ENCODE peak calls at places on chromosomes 5 and 9, in nine cellular contexts. E is upper lobe of right lung; L is left ventricle myocardium superior; O is pulmonary artery endothelial cell; C is WTC11; D is colonic mucosa; R is posterior cingulate gyrus; V is iPS DF 19.7; P is stimulated activated CD8-positive, alpha-beta memory T cell treated with anti-CD3 and anti-CD28 coated beads, Interleukin-12 subunit alpha, Interleukin-12 subunit beta, amount 100 ng/mL, for 1 hour. Z is an unnamed sample.

GRCh38 chr5:77806213-77806843 is 30.2 kb upstream of the TBCA start:
- DNase-seq in D (no peak), V (no peak), L (no peak), C (no peak), E (no peak), P (no peak), R (no peak), O (no peak), Z (no peak)

GRCh38 chr9:101498323-101498722 is 35.3 kb upstream of the RNF20 start:
- DNase-seq in E (no peak), V (no peak), O (no peak), R (no peak), L (no peak), C (no peak), D (no peak), P (no peak), Z (no peak)

GRCh38 chr5:53031695-53032096 is 42.5 kb downstream of the ITGA2 start:
- DNase-seq in E (no peak), P (no peak), O (peak), L (no peak), R (no peak), V (no peak), C (no peak), D (no peak), Z (no peak)

GRCh38 chr5:13662646-13663045 is 281.8 kb downstream of the DNAH5 start:
- DNase-seq in D (no peak), E (no peak), P (no peak), R (no peak), L (no peak), O (no peak), C (no peak), V (no peak), Z (no peak)

GRCh38 chr5:116498478-116498877 is 76.1 kb downstream of the SEMA6A start:
- DNase-seq in C (no peak), L (no peak), O (no peak), R (no peak), V (no peak), E (no peak), D (peak), P (no peak), Z (no peak)

GRCh38 chr9:95773061-95773433 is 102.4 kb upstream of the ERCC6L2 start:
- DNase-seq in C (no peak), L (no peak), R (no peak), P (no peak), V (no peak), D (no peak), O (no peak), E (no peak), Z (no peak)

GRCh38 chr5:87243161-87243877 is 24.4 kb upstream of the RASA1 start:
- DNase-seq in D (no peak), R (no peak), O (peak), L (no peak), C (no peak), P (no peak), V (no peak), E (no peak), Z (no peak)

GRCh38 chr9:112380771-112381181 is 868 bp downstream of the HSDL2 start:
- DNase-seq in P (no peak), V (no peak), L (no peak), D (no peak), R (no peak), O (no peak), C (no peak), E (no peak), Z (peak)

GRCh38 chr9:124594673-124595072 is 87.5 kb upstream of the NR5A1 start:
- DNase-seq in V (no peak), C (no peak), E (no peak), P (no peak), L (no peak), D (no peak), R (no peak), O (no peak), Z (no peak)

GRCh38 chr5:38193015-38193581 is 65.3 kb upstream of the EGFLAM start:
- DNase-seq in P (peak), R (peak), D (peak), E (peak), V (no peak), C (peak), L (peak), O (peak), Z (peak)

GRCh38 chr5:126422994-126423788 is at the start of gene GRAMD2B:
- DNase-seq in E (peak), C (peak), O (peak), D (peak), R (peak), P (peak), V (peak), L (peak), Z (peak)

GRCh38 chr5:96714951-96715451 is 52.8 kb downstream of the CAST start:
- DNase-seq in C (no peak), L (no peak), V (no peak), D (peak), R (no peak), O (no peak), P (peak), E (no peak), Z (peak)

GRCh38 chr9:124297553-124297905 is 39.8 kb downstream of the NEK6 start:
- DNase-seq in O (peak), C (peak), R (no peak), D (no peak), P (no peak), L (peak), V (peak), E (peak), Z (no peak)

GRCh38 chr5:166117062-166117743 is 2174.2 kb upstream of the WWC1 start:
- DNase-seq in D (no peak), P (no peak), R (no peak), L (no peak), C (no peak), V (no peak), E (no peak), O (no peak), Z (no peak)

GRCh38 chr5:129945031-129945430 is 40.8 kb downstream of the CHSY3 start:
- DNase-seq in C (no peak), V (no peak), P (no peak), R (no peak), E (no peak), L (no peak), D (no peak), O (no peak), Z (no peak)

GRCh38 chr9:135137398-135137832 is 49.9 kb downstream of the OLFM1 start:
- DNase-seq in R (peak), C (no peak), E (no peak), P (no peak), O (no peak), V (no peak), D (no peak), L (no peak), Z (no peak)

GRCh38 chr5:7329712-7330111 is 66.2 kb upstream of the ADCY2 start:
- DNase-seq in C (no peak), R (no peak), D (no peak), L (no peak), P (no peak), E (no peak), O (no peak), V (no peak), Z (no peak)

GRCh38 chr9:70902171-70902570 is 219.2 kb downstream of the TRPM3 start:
- DNase-seq in V (no peak), L (no peak), O (no peak), E (no peak), R (no peak), P (no peak), D (no peak), C (no peak), Z (no peak)

GRCh38 chr9:13513710-13514444 is 234.4 kb upstream of the MPDZ start:
- DNase-seq in C (peak), P (no peak), R (no peak), D (no peak), L (no peak), O (no peak), E (no peak), V (peak), Z (no peak)

GRCh38 chr5:54171645-54172384 is 138.6 kb downstream of the ARL15 start:
- DNase-seq in R (no peak), P (no peak), C (no peak), L (no peak), E (no peak), V (no peak), O (peak), D (peak), Z (no peak)

GRCh38 chr9:121783126-121783522 is 131.7 kb downstream of the DAB2IP start:
- DNase-seq in C (no peak), V (no peak), E (no peak), O (no peak), D (no peak), L (no peak), P (no peak), R (no peak), Z (no peak)

GRCh38 chr5:59813761-59814562 is 79.6 kb downstream of the PDE4D start:
- DNase-seq in O (peak), P (no peak), R (no peak), V (no peak), L (no peak), D (peak), E (no peak), C (peak), Z (peak)

GRCh38 chr5:145941096-145941676 is 4.8 kb downstream of the SH3RF2 start:
- DNase-seq in V (no peak), R (no peak), C (no peak), D (peak), P (no peak), E (no peak), L (no peak), O (no peak), Z (no peak)

GRCh38 chr9:78566948-78567675 is 270.2 kb downstream of the PSAT1 start:
- DNase-seq in C (no peak), V (no peak), P (no peak), L (no peak), R (no peak), E (no peak), D (no peak), O (no peak), Z (no peak)

GRCh38 chr5:150022681-150023080 is 22.1 kb downstream of the HMGXB3 start:
- DNase-seq in C (no peak), E (no peak), L (no peak), D (no peak), V (no peak), O (no peak), R (no peak), P (no peak), Z (no peak)

GRCh38 chr5:72572236-72572765 is 65.1 kb upstream of the ZNF366 start:
- DNase-seq in V (no peak), E (no peak), R (no peak), C (no peak), L (no peak), D (no peak), P (no peak), O (no peak), Z (no peak)

GRCh38 chr9:75855509-75855908 is 35.0 kb upstream of the PCSK5 start:
- DNase-seq in P (no peak), D (peak), O (no peak), L (no peak), V (no peak), E (no peak), C (no peak), R (no peak), Z (no peak)

GRCh38 chr5:77952811-77953210 is 176.7 kb upstream of the TBCA start:
- DNase-seq in E (no peak), L (no peak), P (no peak), R (no peak), D (no peak), V (no peak), C (no peak), O (peak), Z (no peak)

GRCh38 chr5:141692533-141692888 is 10.5 kb upstream of the ARAP3 start:
- DNase-seq in V (no peak), E (no peak), P (no peak), R (no peak), L (no peak), O (no peak), D (no peak), C (no peak), Z (no peak)

GRCh38 chr9:125663127-125663526 is 43.9 kb downstream of the MAPKAP1 start:
- DNase-seq in V (no peak), L (no peak), D (no peak), O (peak), E (no peak), P (no peak), R (no peak), C (no peak), Z (no peak)

GRCh38 chr5:97854871-97855762 is 672.1 kb upstream of the RIOK2 start:
- DNase-seq in V (no peak), L (peak), D (no peak), P (no peak), O (no peak), R (no peak), E (no peak), C (peak), Z (no peak)

GRCh38 chr5:52455920-52456319 is 331.8 kb upstream of the ITGA1 start:
- DNase-seq in R (no peak), D (no peak), V (no peak), C (no peak), L (no peak), O (no peak), P (no peak), E (no peak), Z (no peak)